ENCODE peak calls at places on chromosome 3, in nine cellular contexts. W is ovary, Z is prostate gland, A is heart left ventricle, S is sigmoid colon, B is A549, E is lower leg skin, X is K562, H is spleen. L is an unnamed sample.

GRCh38 chr3:186382217-186382885 is 20.3 kb upstream of the DGKG start:
- DNase-seq in W (no peak), Z (no peak), A (no peak), S (no peak), B (no peak), E (no peak), X (no peak), H (no peak), L (no peak)

GRCh38 chr3:69569520-69569919 is 169.7 kb upstream of the MITF start:
- DNase-seq in W (no peak), Z (no peak), A (no peak), S (no peak), B (no peak), E (no peak), X (no peak), H (no peak), L (no peak)

GRCh38 chr3:18580268-18580667 is 155.1 kb upstream of the SATB1 start:
- DNase-seq in W (no peak), Z (no peak), A (no peak), S (no peak), B (no peak), E (no peak), X (no peak), H (no peak), L (no peak)

GRCh38 chr3:127718244-127718915 is 45.6 kb downstream of the ABTB1 start:
- DNase-seq in W (no peak), Z (no peak), A (no peak), S (peak), B (no peak), E (no peak), X (no peak), H (no peak), L (no peak)

GRCh38 chr3:159196316-159196715 is 394.5 kb downstream of the MFSD1 start:
- DNase-seq in W (no peak), Z (no peak), A (no peak), S (no peak), B (no peak), E (no peak), X (no peak), H (no peak), L (no peak)

GRCh38 chr3:153003860-153004259 is 158.2 kb upstream of the RAP2B start:
- DNase-seq in W (no peak), Z (no peak), A (no peak), S (no peak), B (no peak), E (no peak), X (no peak), H (no peak), L (no peak)

GRCh38 chr3:88988906-88989305 is 118.5 kb upstream of the EPHA3 start:
- DNase-seq in W (no peak), Z (no peak), A (no peak), S (no peak), B (no peak), E (no peak), X (no peak), H (no peak), L (no peak)

GRCh38 chr3:14507757-14508504 is 32.2 kb downstream of the GRIP2 start:
- DNase-seq in W (peak), Z (no peak), A (no peak), S (no peak), B (no peak), E (peak), X (no peak), H (no peak), L (no peak)

GRCh38 chr3:160218141-160218540 is 7.1 kb upstream of the C3orf80 start:
- DNase-seq in W (no peak), Z (no peak), A (no peak), S (no peak), B (no peak), E (no peak), X (no peak), H (no peak), L (no peak)

GRCh38 chr3:139218046-139218445 is 125.8 kb upstream of the MRPS22 start:
- DNase-seq in W (no peak), Z (no peak), A (no peak), S (no peak), B (no peak), E (no peak), X (no peak), H (no peak), L (no peak)

GRCh38 chr3:59424268-59425010 is 374.6 kb upstream of the CFAP20DC start:
- DNase-seq in W (no peak), Z (no peak), A (no peak), S (no peak), B (no peak), E (no peak), X (no peak), H (no peak), L (no peak)

GRCh38 chr3:64936570-64936969 is 248.8 kb upstream of the ADAMTS9 start:
- DNase-seq in W (no peak), Z (no peak), A (no peak), S (no peak), B (no peak), E (no peak), X (no peak), H (no peak), L (no peak)

GRCh38 chr3:168295027-168295426 is 199.3 kb upstream of the GOLIM4 start:
- DNase-seq in W (no peak), Z (no peak), A (no peak), S (no peak), B (no peak), E (no peak), X (no peak), H (no peak), L (no peak)

GRCh38 chr3:43894176-43895049 is 203.7 kb downstream of the ABHD5 start:
- DNase-seq in W (peak), Z (peak), A (peak), S (no peak), B (peak), E (no peak), X (peak), H (peak), L (peak)

GRCh38 chr3:105223815-105224214 is 142.9 kb upstream of the ALCAM start:
- DNase-seq in W (no peak), Z (no peak), A (no peak), S (no peak), B (no peak), E (no peak), X (no peak), H (no peak), L (no peak)

GRCh38 chr3:177320765-177321247 is 123.5 kb upstream of the TBL1XR1 start:
- DNase-seq in W (no peak), Z (no peak), A (no peak), S (no peak), B (no peak), E (no peak), X (no peak), H (no peak), L (no peak)

GRCh38 chr3:141737108-141737507 is 990 bp upstream of the RNF7 start:
- DNase-seq in W (no peak), Z (no peak), A (no peak), S (no peak), B (no peak), E (no peak), X (no peak), H (peak), L (no peak)

GRCh38 chr3:160435095-160435494 is 14.5 kb downstream of the TRIM59 start:
- DNase-seq in W (no peak), Z (no peak), A (no peak), S (no peak), B (no peak), E (no peak), X (no peak), H (no peak), L (no peak)

GRCh38 chr3:189754356-189754755 is 123.2 kb downstream of the TP63 start:
- DNase-seq in W (no peak), Z (no peak), A (no peak), S (no peak), B (no peak), E (no peak), X (no peak), H (no peak), L (no peak)

GRCh38 chr3:176395269-176395668 is 802.0 kb downstream of the TBL1XR1 start:
- DNase-seq in W (no peak), Z (no peak), A (no peak), S (no peak), B (no peak), E (no peak), X (no peak), H (no peak), L (no peak)

GRCh38 chr3:9404680-9405079 is 7.3 kb downstream of the SETD5 start:
- DNase-seq in W (no peak), Z (no peak), A (no peak), S (no peak), B (no peak), E (no peak), X (peak), H (no peak), L (peak)

GRCh38 chr3:63864008-63864871 is 573 bp downstream of the ATXN7 start:
- DNase-seq in W (peak), Z (peak), A (peak), S (no peak), B (peak), E (no peak), X (peak), H (peak), L (peak)
- TF ChIP-seq POLR2A in W (no peak), Z (no peak), A (no peak), S (no peak), B (peak), E (no peak), X (peak), H (no peak), L (no peak)

GRCh38 chr3:129278970-129279906 is 568 bp downstream of the HMCES start:
- DNase-seq in W (peak), Z (no peak), A (peak), S (peak), B (peak), E (peak), X (peak), H (peak), L (peak)
- TF ChIP-seq POLR2A in W (no peak), Z (no peak), A (peak), S (no peak), B (peak), E (no peak), X (peak), H (no peak), L (peak)

GRCh38 chr3:11005686-11006256 is 13.2 kb downstream of the SLC6A1 start:
- DNase-seq in W (no peak), Z (no peak), A (no peak), S (no peak), B (no peak), E (no peak), X (no peak), H (no peak), L (no peak)
- TF ChIP-seq POLR2A in W (no peak), Z (no peak), A (no peak), S (no peak), B (no peak), E (no peak), X (no peak), H (no peak), L (no peak)

DNA sequence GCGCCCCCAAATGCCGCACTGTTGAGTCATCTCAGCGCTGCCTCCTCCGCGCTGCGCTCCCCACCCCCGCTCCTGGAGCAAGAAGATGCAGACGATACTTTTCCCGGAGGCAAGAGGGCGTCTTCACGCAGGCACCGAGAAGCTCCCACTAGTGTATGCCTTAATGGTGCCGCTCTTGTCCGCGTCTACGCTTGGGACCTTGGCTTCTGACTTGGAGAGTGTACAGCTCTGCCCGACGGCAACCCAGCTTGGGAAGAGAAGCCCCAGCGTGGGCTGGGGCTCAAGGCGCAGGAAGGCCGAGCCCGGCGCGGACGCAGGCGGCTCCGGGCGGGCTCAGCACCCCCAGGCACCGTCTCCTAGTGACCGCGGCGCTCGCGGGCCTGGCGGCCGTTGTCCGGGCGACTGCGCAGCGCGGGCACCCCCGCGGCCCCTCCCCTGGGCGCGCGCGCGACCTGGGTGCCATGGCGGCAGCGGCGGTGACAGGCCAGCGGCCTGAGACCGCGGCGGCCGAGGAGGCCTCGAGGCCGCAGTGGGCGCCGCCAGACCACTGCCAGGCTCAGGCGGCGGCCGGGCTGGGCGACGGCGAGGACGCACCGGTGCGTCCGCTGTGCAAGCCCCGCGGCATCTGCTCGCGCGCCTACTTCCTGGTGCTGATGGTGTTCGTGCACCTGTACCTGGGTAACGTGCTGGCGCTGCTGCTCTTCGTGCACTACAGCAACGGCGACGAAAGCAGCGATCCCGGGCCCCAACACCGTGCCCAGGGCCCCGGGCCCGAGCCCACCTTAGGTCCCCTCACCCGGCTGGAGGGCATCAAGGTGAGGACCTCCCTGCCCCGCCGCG is at the start of gene P4HTM:
- DNase-seq in W (peak), Z (peak), A (peak), S (peak), B (no peak), E (peak), X (peak), H (peak), L (peak)
- TF ChIP-seq POLR2A in W (peak), Z (peak), A (no peak), S (peak), B (peak), E (no peak), X (no peak), H (no peak), L (peak)

GRCh38 chr3:183697123-183697609 is 431 bp upstream of the YEATS2 start:
- DNase-seq in W (no peak), Z (no peak), A (no peak), S (no peak), B (no peak), E (no peak), X (peak), H (no peak), L (no peak)

GRCh38 chr3:183698318-183698731 is 728 bp downstream of the YEATS2 start:
- DNase-seq in W (peak), Z (no peak), A (peak), S (peak), B (peak), E (peak), X (peak), H (peak), L (peak)

GRCh38 chr3:183698760-183699159 is 1.2 kb downstream of the YEATS2 start:
- DNase-seq in W (peak), Z (no peak), A (peak), S (no peak), B (no peak), E (no peak), X (no peak), H (no peak), L (peak)

GRCh38 chr3:183699238-183699947 is 1.8 kb downstream of the YEATS2 start:
- DNase-seq in W (no peak), Z (no peak), A (no peak), S (no peak), B (no peak), E (no peak), X (no peak), H (no peak), L (no peak)

GRCh38 chr3:183697610-183698317 is at the start of gene YEATS2:
- DNase-seq in W (peak), Z (peak), A (peak), S (peak), B (peak), E (peak), X (peak), H (peak), L (peak)
- TF ChIP-seq POLR2A in W (peak), Z (peak), A (no peak), S (no peak), B (peak), E (no peak), X (peak), H (no peak), L (peak)

GRCh38 chr3:170221924-170222646 is at the start of gene PRKCI:
- DNase-seq in W (peak), Z (peak), A (peak), S (peak), B (peak), E (peak), X (peak), H (peak), L (peak)
- TF ChIP-seq POLR2A in W (peak), Z (peak), A (no peak), S (peak), B (peak), E (no peak), X (peak), H (no peak), L (peak)

DNA sequence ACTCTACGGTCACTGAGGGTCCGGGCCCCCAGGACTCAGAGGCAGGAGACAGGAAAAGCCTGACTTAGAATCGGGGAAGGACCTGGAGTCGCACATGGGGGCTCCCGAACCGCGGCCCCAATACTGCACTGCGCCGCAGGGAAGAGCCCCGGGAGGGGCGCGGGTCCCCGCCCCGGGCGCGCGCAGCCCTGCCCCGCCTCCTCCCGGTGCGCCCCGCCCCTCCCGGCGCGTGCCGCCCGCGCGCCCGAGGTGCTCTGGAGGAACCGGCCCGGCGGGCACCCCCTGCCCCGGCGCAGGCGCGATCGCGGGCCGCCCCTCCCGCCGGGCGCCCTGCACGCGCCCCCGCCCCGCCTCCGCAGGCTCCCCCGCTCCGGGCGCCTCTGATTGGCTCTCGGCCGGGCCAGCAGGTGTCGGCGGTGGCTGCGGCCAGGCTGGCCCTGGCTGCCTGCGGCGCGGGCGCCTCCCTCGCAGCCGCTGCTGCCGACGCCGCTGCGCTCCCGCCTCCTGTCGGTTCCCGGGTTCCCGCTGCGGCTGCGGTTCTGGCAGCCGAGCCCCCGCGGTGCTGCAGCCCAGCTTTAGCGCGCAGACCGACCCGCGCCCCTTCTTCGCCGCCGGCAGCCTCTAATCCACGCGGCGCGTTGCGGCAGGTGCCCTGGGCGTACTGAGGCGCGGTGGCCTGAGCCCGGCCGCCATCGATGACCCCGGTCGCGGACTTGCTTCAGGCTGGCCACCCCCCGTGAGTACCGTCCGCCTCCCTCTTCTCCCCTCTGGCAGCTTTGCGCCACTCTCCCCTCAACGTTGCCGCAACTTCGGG is at the start of gene MYRIP:
- DNase-seq in W (peak), Z (peak), A (peak), S (peak), B (peak), E (no peak), X (peak), H (peak), L (peak)
- TF ChIP-seq POLR2A in W (no peak), Z (no peak), A (no peak), S (no peak), B (no peak), E (no peak), X (no peak), H (no peak), L (no peak)

GRCh38 chr3:197554196-197554561 is 1.6 kb downstream of the BDH1 start:
- DNase-seq in W (no peak), Z (no peak), A (no peak), S (no peak), B (no peak), E (no peak), X (no peak), H (no peak), L (no peak)

GRCh38 chr3:197558000-197558399 is 2.2 kb upstream of the BDH1 start:
- DNase-seq in W (no peak), Z (no peak), A (no peak), S (no peak), B (no peak), E (no peak), X (no peak), H (no peak), L (no peak)

GRCh38 chr3:197552198-197552597 is 3.6 kb downstream of the BDH1 start:
- DNase-seq in W (no peak), Z (no peak), A (no peak), S (no peak), B (no peak), E (no peak), X (no peak), H (no peak), L (no peak)

GRCh38 chr3:197555281-197556261 is at the start of gene BDH1:
- DNase-seq in W (peak), Z (peak), A (peak), S (no peak), B (no peak), E (no peak), X (no peak), H (peak), L (peak)

GRCh38 chr3:197554562-197555280 is 1.0 kb downstream of the BDH1 start:
- DNase-seq in W (peak), Z (peak), A (peak), S (peak), B (peak), E (peak), X (no peak), H (peak), L (peak)
- TF ChIP-seq POLR2A in W (peak), Z (peak), A (no peak), S (peak), B (no peak), E (no peak), X (no peak), H (no peak), L (peak)